ENCODE peak calls at places on chromosome 10, in six cellular contexts. A, Z, E, W, M and H are unnamed samples.
A peak's percentile ranks its signal among the peaks of the same experiment; 100 is the strongest.

GRCh38 chr10:25725917-25726716 is 207.9 kb upstream of the MYO3A start:
- DNase-seq in A (no peak), M (no peak), Z (no peak), E (peak; percentile 18), W (no peak), H (peak; percentile 35)

GRCh38 chr10:79444243-79445119 is 943 bp downstream of the ZCCHC24 start:
- DNase-seq in E (no peak), A (peak; percentile 69), M (peak; percentile 54), Z (no peak), W (no peak), H (no peak)

GRCh38 chr10:72847681-72848080 is 45.9 kb upstream of the OIT3 start:
- DNase-seq in A (no peak), Z (no peak), M (no peak), W (no peak), E (no peak), H (no peak)

GRCh38 chr10:130336612-130337304 is 200.6 kb downstream of the GLRX3 start:
- DNase-seq in W (no peak), M (no peak), Z (no peak), E (no peak), A (no peak), H (no peak)

GRCh38 chr10:86795353-86795752 is 38.9 kb downstream of the BMPR1A start:
- DNase-seq in A (no peak), Z (no peak), M (no peak), E (peak; percentile 45), W (no peak), H (peak; percentile 33)

GRCh38 chr10:19549503-19549902 is 266.7 kb upstream of the PLXDC2 start:
- DNase-seq in M (no peak), Z (no peak), W (no peak), A (no peak), E (no peak), H (no peak)

GRCh38 chr10:125159486-125159931 is 854 bp downstream of the CTBP2 start:
- DNase-seq in M (no peak), W (no peak), A (peak; percentile 43), Z (no peak), E (no peak), H (no peak)

GRCh38 chr10:124249812-124250432 is 156.5 kb upstream of the CHST15 start:
- DNase-seq in Z (no peak), M (no peak), A (peak; percentile 14), E (no peak), W (no peak), H (no peak)

GRCh38 chr10:48625013-48625412 is 20.1 kb upstream of the ARHGAP22 start:
- DNase-seq in A (no peak), W (no peak), Z (no peak), M (no peak), E (no peak), H (no peak)